ENCODE peak calls at places on chromosomes 4 and X, in four cellular contexts. B is breast epithelium, A is AG09319, D is OCI-LY7. K is an unnamed sample.

GRCh38 chr4:161717084-161717483 is 446.7 kb downstream of the FSTL5 start:
- DNase-seq in B (no peak), A (no peak), D (no peak), K (no peak)

GRCh38 chr4:177879851-177880250 is 437.6 kb upstream of the AGA start:
- DNase-seq in B (no peak), A (no peak), D (peak), K (no peak)

GRCh38 chrX:104343408-104344129 is 88.8 kb upstream of the ESX1 start:
- DNase-seq in B (no peak), A (peak), D (peak), K (no peak)

GRCh38 chr4:144204431-144204830 is 63.9 kb upstream of the GYPA start:
- DNase-seq in B (no peak), A (no peak), D (no peak), K (no peak)

GRCh38 chr4:110630621-110631402 is 7.9 kb upstream of the PITX2 start:
- DNase-seq in B (no peak), A (no peak), D (no peak), K (no peak)

GRCh38 chr4:95548738-95549245 is at the start of gene UNC5C:
- DNase-seq in B (peak), A (no peak), D (no peak), K (no peak)

GRCh38 chrX:20595928-20596550 is 329.3 kb upstream of the RPS6KA3 start:
- DNase-seq in B (no peak), A (no peak), D (no peak), K (no peak)

GRCh38 chr4:110287130-110287529 is 88.7 kb upstream of the ELOVL6 start:
- DNase-seq in B (no peak), A (peak), D (no peak), K (peak)

GRCh38 chrX:40096395-40097091 is 1.2 kb downstream of the BCOR start:
- DNase-seq in B (no peak), A (no peak), D (peak), K (no peak)

GRCh38 chrX:40644821-40645358 is 2.5 kb downstream of the CXorf38 start:
- DNase-seq in B (peak), A (peak), D (peak), K (no peak)

GRCh38 chr4:108010167-108010566 is 20.5 kb downstream of the HADH start:
- DNase-seq in B (no peak), A (no peak), D (no peak), K (peak)

GRCh38 chrX:13293700-13294099 is 26.2 kb downstream of the ATXN3L start:
- DNase-seq in B (no peak), A (no peak), D (no peak), K (no peak)

GRCh38 chrX:110087485-110088356 is 84.8 kb downstream of the TMEM164 start:
- DNase-seq in B (no peak), A (peak), D (no peak), K (peak)

GRCh38 chr4:21864686-21865085 is 83.9 kb downstream of the KCNIP4 start:
- DNase-seq in B (no peak), A (no peak), D (no peak), K (no peak)

GRCh38 chr4:89837385-89837995 is 529 bp upstream of the SNCA start:
- DNase-seq in B (no peak), A (no peak), D (no peak), K (no peak)

DNA sequence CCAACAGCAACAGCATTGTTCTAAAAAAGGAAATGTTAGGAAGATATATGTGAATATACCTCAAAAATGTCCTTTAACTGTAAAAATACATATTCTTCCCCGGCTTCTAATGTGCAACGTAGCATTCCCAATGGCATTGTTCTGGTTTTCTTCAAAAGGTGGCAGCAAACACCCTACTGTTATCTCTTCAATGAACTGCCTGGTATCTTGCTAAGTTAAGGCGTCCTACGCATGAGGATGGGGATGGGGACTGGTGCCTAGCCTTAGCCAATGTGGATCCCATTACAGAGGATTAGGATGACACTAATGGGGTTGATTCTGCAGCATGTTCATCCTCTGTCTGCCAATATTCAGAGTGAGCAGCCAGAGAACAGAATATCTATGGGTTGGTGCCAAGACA is 334.9 kb upstream of the ADGRL3 start:
- DNase-seq in B (no peak), A (no peak), D (no peak), K (no peak)
- TF ChIP-seq CTCF in B (no peak), A (no peak), D (no peak), K (no peak)

GRCh38 chr4:8525383-8526120 is 54.6 kb upstream of the GPR78 start:
- DNase-seq in B (no peak), A (no peak), D (no peak), K (no peak)
- TF ChIP-seq CTCF in B (no peak), A (no peak), D (no peak), K (peak)

GRCh38 chrX:56794404-56794803 is 65.4 kb downstream of the NBDY start:
- DNase-seq in B (no peak), A (no peak), D (no peak), K (no peak)

GRCh38 chrX:56792270-56793111 is 63.4 kb downstream of the NBDY start:
- DNase-seq in B (no peak), A (no peak), D (peak), K (no peak)

GRCh38 chrX:56794831-56795230 is 65.8 kb downstream of the NBDY start:
- DNase-seq in B (no peak), A (no peak), D (no peak), K (no peak)

GRCh38 chrX:56793112-56793430 is 64.0 kb downstream of the NBDY start:
- DNase-seq in B (no peak), A (no peak), D (no peak), K (no peak)

DNA sequence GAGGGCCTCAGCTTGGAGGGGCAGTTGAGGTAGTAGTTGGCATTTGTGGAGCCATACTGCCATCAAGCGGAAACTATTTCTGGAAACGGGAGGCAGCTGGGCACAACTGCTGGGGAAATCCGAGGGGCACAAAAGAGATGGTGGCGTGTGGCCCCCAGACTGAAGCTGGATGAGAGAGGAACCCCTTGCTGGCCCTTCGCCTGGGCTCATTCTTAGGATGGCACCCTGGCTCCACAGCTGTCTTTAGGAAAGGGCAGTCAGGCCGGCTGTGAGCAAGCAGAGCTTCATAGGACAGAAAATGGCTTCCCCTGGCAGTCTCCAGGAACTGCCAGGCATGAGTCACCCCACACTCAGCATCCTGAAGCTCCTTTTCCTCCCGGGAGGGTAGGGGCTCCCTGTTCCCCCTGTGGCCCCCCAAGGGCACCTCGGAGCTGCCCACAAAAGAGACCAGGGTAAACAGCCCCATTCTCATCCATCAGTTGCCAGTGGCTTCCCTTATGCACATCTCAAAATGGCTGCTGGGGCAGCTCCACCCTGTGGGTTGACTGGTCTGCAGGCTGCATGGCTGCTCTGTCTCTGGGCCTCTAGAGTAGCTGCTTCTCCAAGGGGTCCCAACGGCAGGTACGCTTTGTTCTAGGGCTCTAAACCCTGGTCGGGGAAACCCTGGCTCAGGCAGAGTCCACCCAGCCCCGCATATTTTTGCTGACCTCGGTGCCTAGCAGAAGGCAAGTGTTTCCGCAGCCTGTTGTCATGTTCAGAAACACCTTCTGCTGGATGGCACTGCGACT is 64.7 kb downstream of the NBDY start:
- DNase-seq in B (no peak), A (no peak), D (no peak), K (no peak)
- TF ChIP-seq CTCF in B (no peak), A (peak), D (no peak), K (no peak)

DNA sequence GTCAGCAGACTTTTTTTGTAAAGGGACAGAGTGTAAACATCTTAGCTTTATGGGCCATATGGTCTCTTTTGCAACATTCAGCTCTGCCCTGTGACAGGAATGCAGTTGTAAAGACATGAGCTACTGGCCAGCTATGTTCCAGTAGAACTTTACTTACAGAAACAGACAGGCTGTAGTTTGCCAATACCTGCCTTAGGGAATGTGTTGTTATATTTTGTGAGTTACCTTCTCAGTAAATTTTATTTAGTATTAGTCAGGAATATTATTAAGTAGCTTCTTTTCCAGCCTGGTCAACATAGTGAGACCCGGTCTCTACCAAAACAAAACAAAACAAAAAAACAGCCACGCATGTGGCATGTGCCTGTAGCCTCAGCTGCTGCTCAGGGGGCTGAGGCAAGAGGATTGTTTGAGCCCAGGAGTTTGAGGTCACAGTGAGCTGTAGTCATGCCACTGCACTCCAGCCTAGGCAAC is 48.8 kb downstream of the HTT start:
- DNase-seq in B (no peak), A (no peak), D (no peak), K (no peak)
- TF ChIP-seq CTCF in B (no peak), A (no peak), D (no peak), K (no peak)

GRCh38 chrX:139094671-139095592 is 383.4 kb upstream of the FGF13 start:
- DNase-seq in B (no peak), A (no peak), D (no peak), K (no peak)

GRCh38 chrX:139086243-139086642 is 374.7 kb upstream of the FGF13 start:
- DNase-seq in B (no peak), A (no peak), D (no peak), K (no peak)

GRCh38 chrX:139093201-139093600 is 381.7 kb upstream of the FGF13 start:
- DNase-seq in B (no peak), A (no peak), D (no peak), K (no peak)

GRCh38 chrX:139091878-139092277 is 380.4 kb upstream of the FGF13 start:
- DNase-seq in B (no peak), A (no peak), D (no peak), K (no peak)

DNA sequence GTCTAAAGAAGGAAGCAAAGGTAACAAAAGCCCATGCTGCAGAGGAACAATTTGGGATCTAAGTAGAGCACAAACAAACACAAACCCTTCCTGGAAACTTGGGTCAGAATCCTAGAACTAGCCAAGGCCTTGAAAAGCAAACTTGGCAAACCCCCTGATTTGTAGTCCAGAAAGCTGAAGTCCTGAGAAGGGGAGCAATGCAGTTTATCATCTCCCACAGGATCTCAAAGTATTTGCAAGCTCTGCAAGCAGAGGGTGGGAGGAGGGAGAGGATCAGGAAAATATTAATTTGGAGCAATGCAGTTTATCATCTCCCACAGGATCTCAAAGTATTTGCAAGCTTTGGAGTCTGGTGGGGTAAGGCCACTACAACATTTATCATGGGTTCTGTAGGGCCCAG is 379.6 kb upstream of the FGF13 start:
- DNase-seq in B (no peak), A (no peak), D (no peak), K (no peak)
- TF ChIP-seq CTCF in B (no peak), A (no peak), D (no peak), K (no peak)

DNA sequence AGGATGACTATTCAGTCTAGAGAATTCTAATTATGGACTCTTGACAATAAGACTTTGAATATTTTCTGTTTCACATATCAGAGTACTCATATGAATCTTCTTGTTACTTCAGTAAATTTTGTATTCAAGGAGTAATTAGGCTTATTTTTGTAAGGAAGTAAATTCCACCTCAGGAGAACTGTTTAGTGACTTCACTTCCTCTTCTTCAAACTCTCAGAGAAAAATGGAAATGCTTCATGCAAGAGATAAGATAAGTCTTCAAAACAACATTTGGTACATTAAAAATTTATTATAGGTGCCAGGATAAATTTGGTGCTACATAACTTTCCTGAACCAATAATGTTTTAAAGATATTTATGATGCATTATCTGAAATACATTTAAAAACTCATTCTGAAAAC is 1421.9 kb downstream of the PCDH7 start:
- DNase-seq in B (no peak), A (no peak), D (no peak), K (no peak)
- TF ChIP-seq CTCF in B (no peak), A (no peak), D (no peak), K (no peak)

DNA sequence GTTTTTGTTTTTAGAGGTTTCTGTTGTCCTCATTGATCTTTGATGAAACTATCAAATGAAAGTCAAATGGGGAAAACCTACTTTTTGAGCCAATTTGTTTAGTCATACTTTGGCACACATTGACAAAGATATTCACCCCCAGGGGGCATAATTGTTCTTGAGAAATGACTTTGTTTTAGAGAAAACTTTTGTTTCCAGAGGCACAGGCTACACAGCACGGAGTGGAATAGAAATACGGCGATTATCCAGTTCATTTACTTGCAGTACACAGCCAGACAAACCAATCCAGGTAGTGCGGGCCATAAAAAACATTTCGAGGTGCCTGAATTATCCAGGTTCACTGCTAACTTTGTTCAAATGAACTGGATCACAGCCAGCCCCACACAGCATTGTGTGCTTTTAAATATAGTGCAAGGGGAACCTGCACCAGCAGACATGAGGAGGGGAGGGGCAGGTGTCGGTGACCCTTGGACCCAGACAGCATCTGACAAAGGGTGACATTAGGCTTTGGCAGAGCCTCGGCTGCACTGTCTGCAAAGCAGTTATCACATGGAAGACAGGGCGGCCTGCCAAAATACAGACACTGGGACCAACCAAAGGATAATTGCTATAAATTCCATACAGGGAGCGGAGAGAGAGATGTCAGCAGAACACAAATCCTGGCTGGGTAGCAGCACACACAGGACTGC is 179.6 kb upstream of the NOCT start:
- DNase-seq in B (no peak), A (no peak), D (no peak), K (no peak)
- TF ChIP-seq CTCF in B (no peak), A (no peak), D (no peak), K (no peak)

GRCh38 chrX:45954026-45954425 is 591.2 kb downstream of the ZNF674 start:
- DNase-seq in B (no peak), A (no peak), D (no peak), K (no peak)

GRCh38 chrX:45956222-45956867 is 588.9 kb downstream of the ZNF674 start:
- DNase-seq in B (no peak), A (no peak), D (no peak), K (no peak)

GRCh38 chrX:45952030-45952429 is 593.2 kb downstream of the ZNF674 start:
- DNase-seq in B (no peak), A (no peak), D (no peak), K (no peak)
- TF ChIP-seq CTCF in B (no peak), A (no peak), D (no peak), K (no peak)

K was measured in AG04449.